ENCODE peak calls at places on chromosomes 1 and 21, in six cellular contexts. C, F, S, V, X and N are unnamed samples. For H3K4me1, the result is how much of the 10 kb centered on the place peaks cover.

GRCh38 chr1:59422921-59423575 is 126.2 kb downstream of the FGGY start:
- DNase-seq in S (peak), F (peak), V (no peak), C (peak), X (peak), N (peak)

GRCh38 chr1:108079550-108079949 is 114.6 kb upstream of the VAV3 start:
- DNase-seq in F (no peak), X (no peak), V (no peak), S (no peak), C (no peak), N (no peak)

GRCh38 chr1:3427711-3428704 is 26.5 kb upstream of the ARHGEF16 start:
- DNase-seq in X (no peak), S (no peak), C (no peak), V (no peak), F (no peak), N (no peak)

GRCh38 chr1:88673446-88673845 is 10.6 kb upstream of the PKN2 start:
- DNase-seq in X (no peak), F (no peak), S (no peak), V (no peak), C (no peak), N (no peak)

GRCh38 chr1:53391982-53392381 is 64.1 kb upstream of the LRP8 start:
- DNase-seq in V (no peak), C (no peak), F (no peak), S (no peak), X (no peak), N (no peak)

GRCh38 chr1:204218552-204218951 is 4.8 kb upstream of the GOLT1A start:
- DNase-seq in F (no peak), X (no peak), C (no peak), V (no peak), S (no peak), N (no peak)

GRCh38 chr1:150789396-150789795 is 18.7 kb downstream of the CTSK start:
- DNase-seq in C (peak), S (no peak), F (no peak), V (no peak), X (no peak), N (no peak)

GRCh38 chr1:156510709-156511108 is 10.1 kb upstream of the MEF2D start:
- DNase-seq in F (peak), V (no peak), X (peak), C (peak), S (no peak), N (peak)

GRCh38 chr1:234676103-234676594 is 66.2 kb upstream of the IRF2BP2 start:
- DNase-seq in C (peak), X (peak), F (peak), V (no peak), S (peak), N (peak)

GRCh38 chr1:54805466-54805865 is 4.3 kb upstream of the TTC22 start:
- DNase-seq in V (no peak), C (no peak), S (no peak), F (no peak), X (no peak), N (no peak)

GRCh38 chr1:165129568-165130164 is 226.8 kb downstream of the LMX1A start:
- DNase-seq in F (peak), V (no peak), X (no peak), S (peak), C (no peak), N (peak)

GRCh38 chr1:225670806-225671733 is 18.1 kb upstream of the ENAH start:
- DNase-seq in X (no peak), S (no peak), F (no peak), V (no peak), C (no peak), N (no peak)

GRCh38 chr1:226121587-226122400 is 59.3 kb downstream of the H3-3A start:
- DNase-seq in V (no peak), C (peak), S (peak), X (peak), F (peak), N (peak)

GRCh38 chr1:221601166-221601565 is 140.7 kb downstream of the DUSP10 start:
- DNase-seq in X (no peak), S (no peak), V (no peak), F (no peak), C (no peak), N (no peak)
- TF ChIP-seq POLR2A in X (no peak), S (no peak), V (no peak), F (no peak), C (no peak), N (no peak)

DNA sequence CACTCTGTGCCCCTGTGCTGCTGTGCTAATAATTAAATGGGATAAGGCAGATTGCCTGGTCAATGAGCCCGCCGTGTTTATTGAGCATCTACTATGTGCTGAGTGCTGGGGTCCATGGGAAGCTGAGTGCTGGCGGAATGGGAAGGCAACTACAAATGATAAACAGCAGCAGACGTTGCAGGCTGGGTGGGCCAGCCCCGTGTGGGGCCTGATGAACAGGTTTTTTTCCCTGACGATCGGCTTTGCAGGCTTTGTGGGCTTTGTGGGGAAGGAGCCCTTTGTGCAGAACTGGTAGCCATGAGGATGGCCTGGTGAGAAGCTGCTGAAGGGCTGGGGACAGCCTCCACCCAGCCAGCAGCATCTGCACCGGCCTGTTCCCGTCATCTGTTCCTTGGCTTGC is 3.5 kb downstream of the PDE9A start:
- DNase-seq in S (no peak), X (no peak), C (no peak), V (no peak), F (no peak), N (no peak)
- H3K4me1 ChIP-seq in S (under half), X (under half), C (under half), V (under half), F (under half), N (under half)

GRCh38 chr1:42949312-42950145 is 9.1 kb downstream of the SLC2A1 start:
- DNase-seq in V (no peak), X (no peak), F (peak), S (peak), C (no peak), N (no peak)
- TF ChIP-seq POLR2A in V (no peak), X (no peak), F (no peak), S (no peak), C (no peak), N (no peak)

GRCh38 chr1:100622037-100622436 is 84.1 kb downstream of the GPR88 start:
- DNase-seq in S (peak), V (no peak), C (peak), X (peak), F (no peak), N (no peak)
- H3K4me1 ChIP-seq in S (under half), V (under half), C (under half), X (under half), F (under half), N (under half)

DNA sequence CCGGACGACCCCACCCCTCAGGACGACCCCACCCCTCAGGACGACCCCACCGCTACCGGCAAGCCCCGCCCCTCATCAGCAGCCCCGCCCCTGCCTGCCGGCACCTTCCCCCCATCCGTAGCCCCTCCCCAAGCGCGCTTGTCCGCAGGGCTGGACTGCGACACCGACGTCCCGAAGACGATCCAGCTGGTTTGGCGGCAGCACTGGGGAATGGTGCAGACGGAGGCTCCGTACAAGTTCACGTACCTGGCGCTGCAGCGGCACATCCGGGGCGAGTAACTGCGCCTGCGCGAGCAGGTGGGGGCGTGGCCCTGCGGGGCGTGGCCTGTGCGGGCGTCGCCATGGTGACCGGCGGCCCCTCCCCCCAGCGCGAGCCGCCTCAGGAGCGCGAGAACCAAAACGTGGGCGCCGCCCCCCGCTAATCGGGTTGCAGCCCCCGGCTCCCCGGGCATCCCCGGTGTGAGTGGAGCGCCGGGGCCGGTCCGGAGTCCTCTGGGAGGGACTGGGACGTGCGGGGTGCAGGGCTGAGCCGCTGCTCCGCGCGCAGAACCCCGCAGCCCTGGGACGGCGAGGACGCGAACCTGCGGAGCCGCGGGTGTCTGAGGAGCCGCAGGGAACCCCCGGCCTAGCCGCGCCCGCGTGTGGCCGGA is 4.9 kb downstream of the RNF223 start:
- DNase-seq in C (peak), X (peak), V (no peak), F (peak), S (peak), N (peak)
- TF ChIP-seq POLR2A in C (no peak), X (no peak), V (no peak), F (no peak), S (no peak), N (no peak)

GRCh38 chr1:31482478-31483011 is 69.5 kb downstream of the SERINC2 start:
- DNase-seq in V (no peak), X (no peak), S (no peak), F (no peak), C (no peak), N (no peak)

GRCh38 chr1:31479801-31480200 is 66.8 kb downstream of the SERINC2 start:
- DNase-seq in F (no peak), S (no peak), V (no peak), C (no peak), X (no peak), N (no peak)

GRCh38 chr1:31483012-31483946 is 70.3 kb downstream of the SERINC2 start:
- DNase-seq in V (no peak), S (no peak), F (no peak), X (peak), C (no peak), N (peak)

GRCh38 chr1:31476891-31477846 is 64.2 kb downstream of the SERINC2 start:
- DNase-seq in F (no peak), S (no peak), C (no peak), V (no peak), X (no peak), N (no peak)

DNA sequence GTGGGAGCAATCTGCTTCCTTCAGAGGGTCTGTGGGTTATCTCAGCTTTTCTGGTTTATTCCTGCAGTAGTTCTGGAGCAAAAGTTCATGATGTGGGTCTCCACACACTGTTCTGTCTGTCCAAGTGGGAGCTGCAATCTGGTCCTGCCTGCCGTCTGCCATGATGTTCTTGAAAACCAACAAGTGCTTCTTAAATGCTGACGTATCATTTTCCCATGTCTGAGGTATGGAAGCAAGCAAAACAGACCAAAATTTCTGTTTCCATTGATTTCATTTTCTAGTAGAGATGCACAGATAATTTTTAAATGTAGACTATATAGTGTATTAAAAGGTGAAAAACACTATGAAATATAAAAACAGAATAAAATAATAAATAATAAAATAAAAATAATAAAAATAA is 65.2 kb downstream of the SERINC2 start:
- DNase-seq in X (no peak), C (no peak), F (no peak), S (no peak), V (no peak), N (no peak)
- H3K4me1 ChIP-seq in X (under half), C (under half), F (under half), S (under half), V (under half), N (under half)

DNA sequence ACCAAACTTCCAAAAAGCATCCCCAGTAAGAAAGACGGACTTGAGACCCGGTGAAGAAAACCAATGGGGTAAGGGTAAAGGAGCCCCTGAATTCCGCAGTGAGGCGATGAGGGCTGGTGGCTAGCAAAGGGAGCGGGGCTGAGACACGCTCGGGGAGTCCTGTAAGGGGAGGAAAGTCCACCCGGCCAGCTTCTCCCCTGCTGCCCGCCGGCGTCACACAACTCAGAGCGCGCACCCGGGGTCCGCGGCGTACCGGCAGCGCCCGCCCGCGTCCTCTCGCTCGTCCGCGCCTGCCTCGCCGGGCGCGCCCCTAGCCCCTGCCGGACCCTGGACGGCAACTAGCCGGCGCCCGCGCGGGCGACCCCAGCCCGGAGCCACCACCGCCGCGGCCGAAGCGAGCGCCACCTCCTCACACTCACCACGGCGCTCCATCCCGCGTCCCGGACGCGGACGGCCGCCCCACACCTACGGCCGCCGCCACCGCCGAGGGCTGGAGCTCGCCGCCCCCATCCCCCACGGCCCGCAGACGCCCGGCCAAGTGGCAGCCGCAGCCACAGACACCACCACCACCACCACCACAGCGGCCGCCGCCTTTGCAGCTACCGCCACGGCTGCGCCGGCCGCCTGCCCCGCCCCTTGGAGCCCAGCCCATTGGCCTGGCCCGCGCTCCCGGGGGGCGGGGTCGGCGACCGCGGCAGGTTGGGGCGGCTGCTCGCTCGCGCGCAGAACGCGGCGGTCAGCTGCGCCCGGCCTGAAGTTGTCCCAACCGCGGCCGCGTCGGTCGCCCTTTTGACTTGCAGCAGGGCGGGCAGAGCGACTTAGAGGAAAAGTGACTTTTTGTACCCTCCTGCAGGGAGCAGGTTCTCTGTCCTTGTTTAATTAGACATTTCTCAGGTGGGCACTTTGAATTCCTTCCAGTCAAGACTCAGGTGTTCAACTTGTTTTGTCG is 10.0 kb upstream of the ARHGAP29 start:
- DNase-seq in S (peak), C (peak), X (peak), V (no peak), F (peak), N (peak)
- TF ChIP-seq POLR2A in S (peak), C (peak), X (peak), V (no peak), F (peak), N (no peak)

DNA sequence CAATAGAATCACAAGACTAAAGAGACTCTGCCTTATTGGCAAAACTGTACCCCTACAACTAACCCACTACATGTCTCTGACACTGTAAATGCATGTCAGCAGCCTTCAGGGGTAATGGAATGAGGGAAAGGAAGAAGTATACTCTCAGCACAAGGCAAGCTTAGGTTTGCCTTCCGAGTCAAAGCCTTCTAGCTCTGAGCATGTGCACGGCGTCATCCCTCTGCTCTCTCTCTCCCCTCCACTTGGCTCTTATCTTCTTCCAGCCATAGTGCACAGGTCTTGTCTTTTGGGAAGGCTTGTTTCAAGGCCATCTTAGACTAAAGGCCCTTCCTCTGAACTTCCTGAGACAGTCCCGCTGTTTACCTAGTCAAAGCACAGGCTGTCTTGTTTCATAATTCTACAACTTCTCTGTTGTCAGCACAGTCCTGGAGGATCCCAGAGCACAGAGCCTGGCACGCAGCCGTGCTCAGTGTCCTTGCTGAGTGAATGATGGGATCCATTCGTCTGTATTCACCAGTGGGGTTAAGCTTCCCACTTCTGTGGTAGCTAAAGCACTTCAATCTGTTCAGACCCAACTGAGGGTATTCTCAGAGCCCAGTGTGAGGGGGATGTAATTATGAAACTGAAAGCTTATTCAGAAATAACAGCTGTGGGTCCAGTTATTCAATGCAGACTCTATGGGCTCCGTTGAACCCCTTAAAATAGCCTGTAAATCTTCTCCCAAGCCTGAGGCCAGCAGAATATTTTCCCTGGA is 166.5 kb upstream of the PLD5 start:
- DNase-seq in C (peak), V (no peak), S (no peak), F (no peak), X (no peak), N (no peak)
- H3K4me1 ChIP-seq in C (under half), V (under half), S (under half), F (under half), X (under half), N (under half)